ENCODE peak calls at places on chromosomes 6 and 20, in four cellular contexts. W, I, F and V are unnamed samples.

GRCh38 chr20:43925215-43925614 is 10.6 kb downstream of the TOX2 start:
- DNase-seq in F (no peak), W (no peak), I (no peak), V (no peak)

GRCh38 chr6:159633196-159633595 is 59.8 kb downstream of the SOD2 start:
- DNase-seq in W (peak; percentile 4), I (no peak), F (peak; percentile 2), V (no peak)

GRCh38 chr6:165799736-165800135 is 136.7 kb upstream of the PDE10A start:
- DNase-seq in W (no peak), I (no peak), F (no peak), V (no peak)

GRCh38 chr20:50731930-50732690 is 730 bp downstream of the PARD6B start:
- DNase-seq in W (no peak), F (peak; percentile 44), I (peak; percentile 39), V (no peak)

GRCh38 chr20:32538526-32538918 is 46.6 kb downstream of the NOL4L start:
- DNase-seq in I (no peak), W (no peak), F (peak; percentile 58), V (peak; percentile 58)

GRCh38 chr6:38346291-38347079 is 293.2 kb downstream of the BTBD9 start:
- DNase-seq in W (peak; percentile 98), I (peak; percentile 26), F (no peak), V (no peak)

GRCh38 chr6:112203577-112204349 is 50.6 kb downstream of the LAMA4 start:
- DNase-seq in I (peak; percentile 94), F (no peak), W (peak; percentile 87), V (no peak)

GRCh38 chr6:158002951-158003853 is 21.5 kb downstream of the SYNJ2 start:
- DNase-seq in F (no peak), I (peak; percentile 71), W (peak; percentile 97), V (no peak)

GRCh38 chr6:170405311-170405975 is 98.9 kb downstream of the FAM120B start:
- DNase-seq in I (peak; percentile 98), W (peak; percentile 100), F (no peak), V (no peak)

GRCh38 chr6:42368156-42368555 is 83.6 kb downstream of the TRERF1 start:
- DNase-seq in F (no peak), W (no peak), I (no peak), V (peak; percentile 32)

GRCh38 chr6:107833136-107833535 is 9.0 kb upstream of the SCML4 start:
- DNase-seq in F (no peak), I (no peak), W (no peak), V (no peak)

GRCh38 chr6:11989376-11989775 is 22.7 kb upstream of the HIVEP1 start:
- DNase-seq in I (peak; percentile 16), W (peak; percentile 66), F (no peak), V (no peak)

GRCh38 chr20:10404023-10404628 is 29.9 kb downstream of the MKKS start:
- DNase-seq in W (no peak), I (no peak), F (no peak), V (no peak)

GRCh38 chr6:5752282-5752681 is 254.4 kb downstream of the NRN1 start:
- DNase-seq in I (no peak), F (peak; percentile 45), W (peak; percentile 92), V (no peak)

GRCh38 chr6:149134531-149134933 is 183.0 kb upstream of the TAB2 start:
- DNase-seq in I (no peak), W (peak; percentile 50), F (no peak), V (no peak)

GRCh38 chr6:147285087-147285855 is 81.1 kb downstream of the STXBP5 start:
- DNase-seq in W (peak; percentile 57), F (peak; percentile 50), I (peak; percentile 22), V (peak; percentile 57)

GRCh38 chr6:119985952-119986736 is 636.6 kb upstream of the MAN1A1 start:
- DNase-seq in F (no peak), I (peak; percentile 28), W (no peak), V (no peak)

GRCh38 chr20:35327074-35327976 is 35.1 kb upstream of the FAM83C start:
- DNase-seq in I (no peak), F (no peak), W (no peak), V (no peak)

GRCh38 chr20:3698511-3699436 is 13.6 kb downstream of the SIGLEC1 start:
- DNase-seq in I (no peak), F (no peak), W (no peak), V (no peak)

GRCh38 chr6:101747160-101747559 is 353.7 kb downstream of the GRIK2 start:
- DNase-seq in I (peak; percentile 20), W (no peak), F (no peak), V (no peak)

GRCh38 chr6:147855823-147856222 is 347.3 kb downstream of the SAMD5 start:
- DNase-seq in F (no peak), I (peak; percentile 37), W (peak; percentile 13), V (no peak)

GRCh38 chr20:8616792-8617191 is 452.1 kb upstream of the PLCB4 start:
- DNase-seq in W (no peak), F (peak; percentile 7), I (no peak), V (no peak)

GRCh38 chr6:73727114-73727513 is 31.1 kb downstream of the CD109 start:
- DNase-seq in F (no peak), I (no peak), W (no peak), V (no peak)

GRCh38 chr20:23361651-23362391 is at the start of gene GZF1:
- DNase-seq in I (peak; percentile 98), F (peak; percentile 99), W (peak; percentile 97), V (peak; percentile 98)

GRCh38 chr20:48547682-48548081 is 280.1 kb downstream of the PREX1 start:
- DNase-seq in W (no peak), I (no peak), F (no peak), V (no peak)

GRCh38 chr6:120945905-120946594 is 388.2 kb downstream of the TBC1D32 start:
- DNase-seq in F (no peak), I (no peak), W (no peak), V (no peak)

GRCh38 chr6:18327621-18328548 is 59.3 kb upstream of the RNF144B start:
- DNase-seq in I (no peak), F (no peak), W (no peak), V (no peak)

GRCh38 chr6:135088818-135089809 is 34.5 kb upstream of the HBS1L start:
- DNase-seq in I (peak; percentile 81), F (no peak), W (peak; percentile 73), V (peak; percentile 45)

GRCh38 chr6:159100789-159101182 is 56.0 kb upstream of the TAGAP start:
- DNase-seq in I (no peak), F (no peak), W (no peak), V (no peak)

DNA sequence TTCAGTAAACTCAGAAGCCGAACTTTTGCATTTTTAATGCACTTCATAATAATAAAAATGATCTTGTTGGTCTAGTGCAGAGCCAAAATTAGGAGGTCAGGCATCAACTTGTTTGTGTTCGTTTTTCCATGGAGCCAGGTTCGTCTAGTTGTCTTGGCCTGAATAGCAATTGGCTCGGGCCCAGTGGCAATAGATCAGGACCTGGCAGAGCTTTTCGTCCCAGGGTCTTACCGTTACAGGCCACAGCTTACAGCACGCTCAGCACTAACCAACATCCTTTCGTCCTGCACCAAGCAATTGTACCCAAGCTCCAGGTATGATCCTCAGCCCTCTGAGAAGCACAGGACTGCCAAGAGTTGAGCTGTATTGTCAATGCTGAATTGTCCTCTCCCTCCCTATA is 240.5 kb upstream of the PLN start:
- DNase-seq in I (no peak), W (no peak), F (no peak), V (no peak)
- H3K4me1 ChIP-seq in I (no peaks in the 10 kb centered on the region), W (peaks cover 2% of the 10 kb centered on the region), F (no peaks in the 10 kb centered on the region), V (no peaks in the 10 kb centered on the region)

GRCh38 chr6:169296622-169297021 is 43.0 kb upstream of the THBS2 start:
- DNase-seq in F (no peak), W (no peak), I (no peak), V (no peak)

GRCh38 chr6:169302716-169303115 is 49.1 kb upstream of the THBS2 start:
- DNase-seq in F (no peak), I (no peak), W (no peak), V (no peak)

DNA sequence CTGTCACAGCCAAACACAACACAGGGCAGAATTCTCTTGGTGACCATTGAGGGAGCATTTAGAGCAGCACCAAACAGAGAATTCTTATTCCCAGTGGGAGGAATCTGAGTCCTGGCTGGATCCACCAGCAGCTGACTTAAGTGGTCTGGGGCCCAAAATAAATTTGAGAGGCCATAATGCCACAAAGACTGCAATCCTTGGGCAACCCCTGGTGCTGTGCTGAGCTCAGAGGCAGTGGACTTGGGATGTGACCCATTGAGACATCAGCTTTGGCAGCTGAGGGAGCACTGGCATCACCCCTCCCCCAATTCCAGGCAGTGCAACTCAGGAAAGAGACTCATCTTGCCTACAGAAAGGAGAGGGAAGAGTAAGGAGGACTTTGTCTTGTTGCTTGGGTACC is 48.6 kb upstream of the THBS2 start:
- DNase-seq in I (no peak), F (no peak), W (no peak), V (no peak)
- H3K27ac ChIP-seq in I (no peak overlapping the region), F (no peak overlapping the region), W (no peak overlapping the region), V (no peak overlapping the region)

DNA sequence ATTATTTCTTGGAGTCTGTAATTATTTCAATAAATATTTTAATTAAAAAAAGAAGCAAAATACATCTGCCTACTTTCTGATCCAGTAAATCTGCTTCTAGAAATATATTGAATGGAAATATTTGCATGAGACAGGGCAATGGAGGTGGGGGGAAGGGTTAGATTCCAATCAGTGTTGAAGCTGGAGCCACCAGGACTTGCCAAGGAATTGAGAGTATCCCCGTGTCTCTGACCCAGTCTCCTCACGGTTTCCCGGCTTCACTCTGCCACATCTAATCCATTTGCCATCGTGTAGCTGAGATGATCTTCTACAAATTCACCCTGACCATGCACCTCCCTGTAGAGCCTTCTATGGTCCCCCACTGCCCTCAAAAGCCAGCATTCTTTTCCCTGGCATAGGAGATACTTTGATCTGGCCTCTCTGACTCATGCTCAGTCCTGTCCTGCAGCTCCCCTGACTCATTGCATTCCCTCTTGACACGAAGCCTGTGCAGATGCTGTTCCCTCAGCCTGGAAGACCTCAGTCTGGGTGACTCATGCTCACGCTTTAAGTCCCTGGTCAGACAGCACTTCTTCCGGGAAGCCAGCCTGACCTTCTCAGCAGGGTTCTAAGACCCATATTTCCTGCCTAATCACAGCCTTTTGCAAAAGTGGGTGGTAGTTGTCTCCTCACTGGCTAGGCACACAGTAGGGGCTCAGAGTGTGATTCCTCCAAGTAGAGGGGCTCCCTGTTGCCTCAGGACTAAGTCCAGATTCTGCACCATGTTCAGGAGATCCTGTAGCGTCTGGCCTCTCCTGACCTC is 23.0 kb upstream of the FKBP1A start:
- DNase-seq in I (peak; percentile 98), F (no peak), W (peak; percentile 98), V (no peak)
- H3K4me1 ChIP-seq in I (peaks cover 40% of the 10 kb centered on the region), F (no peaks in the 10 kb centered on the region), W (peaks cover 10% of the 10 kb centered on the region), V (no peaks in the 10 kb centered on the region)

GRCh38 chr6:100487638-100488037 is 22.9 kb upstream of the SIM1 start:
- DNase-seq in I (no peak), F (no peak), W (no peak), V (no peak)
- H3K27ac ChIP-seq in I (no peak overlapping the region), F (no peak overlapping the region), W (no peak overlapping the region), V (no peak overlapping the region)

DNA sequence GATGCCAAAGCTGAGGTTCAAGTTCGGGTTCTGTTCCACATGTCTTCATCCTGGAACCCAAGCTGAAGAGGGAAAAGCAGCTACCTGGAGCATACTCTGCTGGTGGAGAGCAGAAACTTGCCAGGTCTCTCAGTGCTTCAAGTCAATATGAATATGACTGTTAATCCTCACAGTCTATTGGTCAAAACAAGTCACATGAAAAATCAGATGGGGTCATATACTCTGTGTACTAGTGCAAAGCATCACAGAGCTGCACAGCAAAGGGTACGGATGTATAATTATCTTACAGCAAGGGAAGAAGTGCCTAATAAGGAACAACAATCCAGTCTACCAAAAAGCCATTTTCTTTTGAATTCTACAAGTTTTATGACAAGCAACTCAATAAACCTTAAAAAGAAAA is 11.6 kb downstream of the NCOA7 start:
- DNase-seq in F (no peak), W (no peak), I (no peak), V (no peak)
- H3K4me1 ChIP-seq in F (no peaks in the 10 kb centered on the region), W (no peaks in the 10 kb centered on the region), I (peaks cover 10% of the 10 kb centered on the region), V (peaks cover 32% of the 10 kb centered on the region)

GRCh38 chr6:26563488-26563887 is 25.3 kb downstream of the HMGN4 start:
- DNase-seq in I (no peak), W (no peak), F (no peak), V (no peak)
- H3K27ac ChIP-seq in I (no peak overlapping the region), W (no peak overlapping the region), F (no peak overlapping the region), V (no peak overlapping the region)